ENCODE peak calls at places on chromosomes 2 and 18, in seven cellular contexts. J is activated CD4-positive, alpha-beta T cell treated with anti-CD3 and anti-CD28 coated beads, Interleukin-2, amount 10 ng/mL, durations not matched to agents 7 days and 5 days; A is HuH-7.5; D is activated naive CD8-positive, alpha-beta T cell treated with anti-CD3 and anti-CD28 coated beads, Interleukin-2, amount 50 U/mL, for 24 hours; K is NAMALWA; X is cardiac muscle cell; R is dermis blood vessel endothelial cell. W is an unnamed sample.
A peak's percentile ranks its signal among the peaks of the same experiment; 100 is the strongest.

GRCh38 chr2:175854149-175854548 is 147.9 kb downstream of the LNPK start:
- DNase-seq in J (no peak), A (no peak), K (no peak), X (no peak), D (no peak), R (no peak), W (no peak)

GRCh38 chr2:205975082-205975949 is 110.7 kb downstream of the INO80D start:
- DNase-seq in J (no peak), X (peak; percentile 64), D (no peak), A (peak; percentile 94), K (no peak), R (no peak), W (no peak)

GRCh38 chr2:32852821-32853220 is 93.9 kb upstream of the LTBP1 start:
- DNase-seq in R (no peak), D (no peak), K (no peak), A (no peak), J (no peak), X (no peak), W (no peak)

GRCh38 chr18:32695534-32695933 is 77.3 kb downstream of the KLHL14 start:
- DNase-seq in A (no peak), R (no peak), D (no peak), K (no peak), J (no peak), X (no peak), W (no peak)

GRCh38 chr2:201558665-201559064 is 84.6 kb downstream of the TMEM237 start:
- DNase-seq in J (no peak), X (no peak), K (no peak), R (no peak), A (no peak), D (no peak), W (peak; percentile 74)

GRCh38 chr2:172234716-172235661 is 132.3 kb upstream of the DLX2 start:
- DNase-seq in J (peak; percentile 50), A (peak; percentile 43), K (no peak), X (no peak), R (peak; percentile 61), D (no peak), W (no peak)

GRCh38 chr18:55206941-55207340 is 247.7 kb upstream of the CCDC68 start:
- DNase-seq in K (no peak), X (no peak), A (no peak), R (no peak), D (no peak), J (no peak), W (no peak)

GRCh38 chr2:129055242-129055641 is 736.6 kb upstream of the HS6ST1 start:
- DNase-seq in K (no peak), R (no peak), A (no peak), J (no peak), D (no peak), X (no peak), W (no peak)

GRCh38 chr18:2935438-2936192 is 77.3 kb downstream of the LPIN2 start:
- DNase-seq in K (no peak), R (no peak), D (no peak), J (no peak), X (peak; percentile 30), A (no peak), W (no peak)

GRCh38 chr2:236533343-236533742 is 36.3 kb upstream of the ACKR3 start:
- DNase-seq in J (no peak), X (no peak), R (no peak), A (no peak), D (no peak), K (no peak), W (no peak)

GRCh38 chr2:67259581-67260347 is 137.4 kb upstream of the ETAA1 start:
- DNase-seq in J (no peak), R (no peak), K (no peak), A (no peak), X (peak; percentile 77), D (no peak), W (no peak)

GRCh38 chr2:232369126-232369955 is 9.2 kb upstream of the ALPP start:
- DNase-seq in A (no peak), X (no peak), D (no peak), J (no peak), K (no peak), R (no peak), W (no peak)

GRCh38 chr2:67304300-67304890 is 92.7 kb upstream of the ETAA1 start:
- DNase-seq in J (no peak), K (no peak), D (no peak), X (no peak), R (no peak), A (no peak), W (no peak)

GRCh38 chr2:42167458-42167857 is 1.7 kb upstream of the EML4 start:
- DNase-seq in A (no peak), R (no peak), K (no peak), J (no peak), X (no peak), D (no peak), W (no peak)

GRCh38 chr2:209474960-209475359 is 51.1 kb downstream of the MAP2 start:
- DNase-seq in K (no peak), X (no peak), J (no peak), A (no peak), D (no peak), R (no peak), W (no peak)

GRCh38 chr2:177552414-177553175 is 160.0 kb downstream of the AGPS start:
- DNase-seq in A (peak; percentile 83), R (peak; percentile 91), K (peak; percentile 92), X (peak; percentile 92), J (peak; percentile 94), D (peak; percentile 86), W (peak; percentile 93)

GRCh38 chr2:3039188-3040065 is 338.2 kb downstream of the EIPR1 start:
- DNase-seq in K (no peak), R (no peak), D (no peak), A (no peak), J (no peak), X (no peak), W (no peak)

GRCh38 chr18:26228562-26229260 is 2.5 kb downstream of the TAF4B start:
- DNase-seq in A (no peak), K (peak; percentile 24), R (no peak), J (no peak), X (no peak), D (no peak), W (peak; percentile 21)

GRCh38 chr2:134818321-134818720 is 20.1 kb upstream of the ACMSD start:
- DNase-seq in R (no peak), D (no peak), X (no peak), J (no peak), K (no peak), A (no peak), W (no peak)

GRCh38 chr18:67496469-67496868 is 20.1 kb downstream of the DSEL start:
- DNase-seq in D (no peak), K (no peak), R (no peak), J (no peak), X (no peak), A (no peak), W (no peak)

GRCh38 chr18:76847926-76848325 is 25.6 kb downstream of the ZNF236 start:
- DNase-seq in J (no peak), R (no peak), X (no peak), A (no peak), D (no peak), K (peak; percentile 19), W (no peak)

GRCh38 chr2:40372586-40372985 is 79.3 kb downstream of the SLC8A1 start:
- DNase-seq in A (no peak), D (no peak), R (no peak), K (no peak), X (peak; percentile 70), J (no peak), W (no peak)

GRCh38 chr2:9423922-9424272 is 443 bp downstream of the CPSF3 start:
- DNase-seq in R (peak; percentile 62), J (peak; percentile 39), K (peak; percentile 65), X (peak; percentile 38), A (no peak), D (no peak), W (peak; percentile 50)

GRCh38 chr2:55175254-55176093 is 56.6 kb downstream of the CLHC1 start:
- DNase-seq in A (peak; percentile 40), R (peak; percentile 79), J (peak; percentile 26), K (peak; percentile 82), X (peak; percentile 80), D (no peak), W (peak; percentile 59)

GRCh38 chr18:48638896-48639771 is 100.3 kb downstream of the CTIF start:
- DNase-seq in X (no peak), K (no peak), J (no peak), A (no peak), D (no peak), R (no peak), W (no peak)

GRCh38 chr2:189427872-189428271 is 13.4 kb upstream of the WDR75 start:
- DNase-seq in R (no peak), D (no peak), J (no peak), K (no peak), X (no peak), A (no peak), W (no peak)

GRCh38 chr2:240322991-240323390 is 112.5 kb upstream of the GPC1 start:
- DNase-seq in K (no peak), A (no peak), R (no peak), X (no peak), J (no peak), D (no peak), W (peak; percentile 49)